ENCODE peak calls at places on chromosomes 4 and X, in seven cellular contexts. O, Z, B, V, E, J and X are unnamed samples.

GRCh38 chr4:41177016-41177415 is 37.3 kb downstream of the APBB2 start:
- DNase-seq in Z (no peak), E (no peak), B (no peak), O (no peak), V (no peak), J (no peak), X (no peak)

GRCh38 chr4:78551420-78552351 is at the start of gene ANXA3:
- DNase-seq in B (no peak), V (peak; percentile 17), O (peak; percentile 47), Z (no peak), E (no peak), J (peak; percentile 63), X (peak; percentile 2)

GRCh38 chrX:20459410-20460350 is 193.0 kb upstream of the RPS6KA3 start:
- DNase-seq in E (no peak), V (no peak), Z (no peak), B (no peak), O (no peak), J (no peak), X (no peak)

GRCh38 chr4:183738081-183738673 is 79.1 kb downstream of the TRAPPC11 start:
- DNase-seq in V (no peak), J (no peak), E (no peak), O (no peak), Z (no peak), B (no peak), X (no peak)

GRCh38 chr4:3262208-3263052 is 13.5 kb downstream of the MSANTD1 start:
- DNase-seq in V (no peak), Z (no peak), J (no peak), O (no peak), E (no peak), B (no peak), X (no peak)

GRCh38 chrX:31112226-31112999 is 40.6 kb upstream of the FTHL17 start:
- DNase-seq in O (no peak), V (no peak), B (no peak), J (no peak), Z (no peak), E (no peak), X (no peak)

GRCh38 chrX:24148535-24149345 is 789 bp upstream of the ZFX start:
- DNase-seq in V (peak; percentile 42), O (peak; percentile 77), J (no peak), E (peak; percentile 42), B (no peak), Z (no peak), X (peak; percentile 51)

GRCh38 chr4:151692821-151693504 is 67.8 kb downstream of the GATB start:
- DNase-seq in O (no peak), B (no peak), V (no peak), J (no peak), Z (no peak), E (no peak), X (no peak)

GRCh38 chr4:135411251-135411650 is 1209.7 kb upstream of the PABPC4L start:
- DNase-seq in Z (no peak), J (no peak), O (no peak), E (no peak), B (no peak), V (no peak), X (no peak)

GRCh38 chr4:139050436-139050835 is 34.9 kb downstream of the NOCT start:
- DNase-seq in Z (no peak), E (no peak), B (no peak), J (no peak), V (no peak), O (no peak), X (no peak)

GRCh38 chr4:113781439-113782040 is 20.0 kb upstream of the CAMK2D start:
- DNase-seq in B (no peak), O (no peak), J (no peak), Z (no peak), V (no peak), E (peak; percentile 68), X (no peak)

GRCh38 chr4:87785858-87786509 is 13.4 kb upstream of the IBSP start:
- DNase-seq in V (no peak), O (no peak), Z (no peak), E (no peak), B (no peak), J (no peak), X (no peak)

GRCh38 chr4:122584517-122584916 is 36.3 kb downstream of the IL21 start:
- DNase-seq in V (no peak), O (no peak), E (no peak), B (no peak), Z (no peak), J (no peak), X (peak; percentile 45)

GRCh38 chr4:6887591-6888371 is 21.8 kb upstream of the TBC1D14 start:
- DNase-seq in V (no peak), E (no peak), O (no peak), J (peak; percentile 67), Z (no peak), B (no peak), X (no peak)